ENCODE peak calls at places on chromosomes 12 and 14, in ten cellular contexts. D is RPMI7951, R is GDM1, S is LoVo, Z is NCI-H2081, L is hepatic stellate cell, B is D341Med, W is iPS-NIHi11, V is NCI-H345, I is fibroblast of gingiva. F is an unnamed sample.

GRCh38 chr14:104519721-104520120 is 59.8 kb upstream of the C14orf180 start:
- DNase-seq in D (no peak), R (no peak), S (no peak), Z (no peak), L (no peak), B (no peak), W (no peak), V (no peak), I (no peak), F (no peak)

GRCh38 chr12:109645708-109646107 is 67.9 kb upstream of the FAM222A start:
- DNase-seq in D (no peak), R (no peak), S (no peak), Z (no peak), L (no peak), B (no peak), W (no peak), V (no peak), I (no peak), F (peak)

GRCh38 chr14:97177016-97177415 is 379.8 kb downstream of the VRK1 start:
- DNase-seq in D (peak), R (no peak), S (peak), Z (no peak), L (no peak), B (peak), W (peak), V (peak), I (no peak), F (peak)

GRCh38 chr12:124687695-124688301 is 120.4 kb upstream of the NCOR2 start:
- DNase-seq in D (no peak), R (peak), S (no peak), Z (no peak), L (no peak), B (peak), W (no peak), V (no peak), I (no peak), F (no peak)

GRCh38 chr12:122669397-122670070 is 33.6 kb downstream of the HCAR2 start:
- DNase-seq in D (peak), R (no peak), S (peak), Z (no peak), L (peak), B (no peak), W (no peak), V (no peak), I (peak), F (no peak)

GRCh38 chr14:77124345-77125274 is 17.0 kb downstream of the ZDHHC22 start:
- DNase-seq in D (peak), R (no peak), S (no peak), Z (peak), L (peak), B (peak), W (peak), V (no peak), I (no peak), F (peak)

GRCh38 chr12:113302925-113303640 is 31.8 kb downstream of the SLC8B1 start:
- DNase-seq in D (no peak), R (peak), S (no peak), Z (peak), L (no peak), B (no peak), W (no peak), V (peak), I (no peak), F (no peak)

GRCh38 chr12:112992541-112993398 is 14.5 kb downstream of the OAS2 start:
- DNase-seq in D (peak), R (peak), S (peak), Z (peak), L (peak), B (peak), W (peak), V (peak), I (peak), F (peak)

GRCh38 chr12:15589328-15590032 is 199.7 kb downstream of the EPS8 start:
- DNase-seq in D (no peak), R (no peak), S (no peak), Z (no peak), L (no peak), B (no peak), W (no peak), V (no peak), I (no peak), F (no peak)

GRCh38 chr14:102075155-102075554 is 11.7 kb downstream of the HSP90AA1 start:
- DNase-seq in D (no peak), R (no peak), S (no peak), Z (no peak), L (no peak), B (no peak), W (no peak), V (no peak), I (no peak), F (no peak)

GRCh38 chr14:52950410-52950897 is 396 bp downstream of the FERMT2 start:
- DNase-seq in D (peak), R (no peak), S (peak), Z (peak), L (peak), B (peak), W (peak), V (peak), I (peak), F (peak)

GRCh38 chr14:73997108-73997943 is 21.8 kb downstream of the ENTPD5 start:
- DNase-seq in D (no peak), R (no peak), S (no peak), Z (no peak), L (no peak), B (no peak), W (no peak), V (no peak), I (no peak), F (no peak)

GRCh38 chr12:99522456-99522855 is 125.1 kb upstream of the GARIN6 start:
- DNase-seq in D (no peak), R (no peak), S (no peak), Z (no peak), L (no peak), B (no peak), W (no peak), V (no peak), I (no peak), F (no peak)

GRCh38 chr14:49989980-49990379 is 97.1 kb downstream of the ARF6 start:
- DNase-seq in D (no peak), R (no peak), S (no peak), Z (no peak), L (no peak), B (no peak), W (no peak), V (no peak), I (no peak), F (no peak)

GRCh38 chr14:34053666-34054065 is 102.8 kb upstream of the EGLN3 start:
- DNase-seq in D (peak), R (no peak), S (no peak), Z (no peak), L (no peak), B (no peak), W (no peak), V (no peak), I (no peak), F (no peak)

GRCh38 chr14:99671230-99672224 is 12.6 kb upstream of the CYP46A1 start:
- DNase-seq in D (no peak), R (no peak), S (no peak), Z (no peak), L (no peak), B (no peak), W (no peak), V (no peak), I (peak), F (peak)

GRCh38 chr14:55097894-55098560 is 31.0 kb upstream of the LGALS3 start:
- DNase-seq in D (peak), R (no peak), S (no peak), Z (no peak), L (no peak), B (no peak), W (no peak), V (no peak), I (no peak), F (no peak)

GRCh38 chr14:73718742-73719251 is 4.6 kb upstream of the PNMA1 start:
- DNase-seq in D (no peak), R (no peak), S (no peak), Z (no peak), L (no peak), B (no peak), W (peak), V (no peak), I (no peak), F (no peak)

GRCh38 chr12:53676715-53677611 is 1.1 kb upstream of the ATP5MC2 start:
- DNase-seq in D (peak), R (no peak), S (no peak), Z (no peak), L (peak), B (peak), W (peak), V (no peak), I (peak), F (no peak)

GRCh38 chr12:128365831-128366231 is 98.9 kb downstream of the TMEM132C start:
- DNase-seq in D (no peak), R (no peak), S (no peak), Z (no peak), L (no peak), B (no peak), W (no peak), V (no peak), I (no peak), F (no peak)

GRCh38 chr14:22887990-22888378 is 5.0 kb downstream of the REM2 start:
- DNase-seq in D (no peak), R (no peak), S (no peak), Z (no peak), L (no peak), B (peak), W (no peak), V (peak), I (no peak), F (no peak)

GRCh38 chr14:61475316-61475715 is 153.9 kb downstream of the PRKCH start:
- DNase-seq in D (peak), R (no peak), S (peak), Z (peak), L (peak), B (peak), W (peak), V (peak), I (peak), F (no peak)

GRCh38 chr12:72574138-72574537 is 302.0 kb downstream of the TRHDE start:
- DNase-seq in D (no peak), R (no peak), S (no peak), Z (peak), L (no peak), B (no peak), W (no peak), V (peak), I (no peak), F (no peak)

GRCh38 chr14:100830681-100831080 is 4.8 kb downstream of the MEG3 start:
- DNase-seq in D (no peak), R (no peak), S (no peak), Z (peak), L (no peak), B (no peak), W (peak), V (no peak), I (no peak), F (no peak)

GRCh38 chr12:2825133-2825532 is 9.7 kb downstream of the NRIP2 start:
- DNase-seq in D (no peak), R (no peak), S (no peak), Z (no peak), L (no peak), B (no peak), W (no peak), V (no peak), I (no peak), F (no peak)

GRCh38 chr14:69858801-69859200 is 20.4 kb upstream of the SMOC1 start:
- DNase-seq in D (no peak), R (no peak), S (no peak), Z (no peak), L (no peak), B (no peak), W (no peak), V (no peak), I (no peak), F (no peak)

GRCh38 chr14:95651028-95651427 is 35.2 kb upstream of the TCL1B start:
- DNase-seq in D (no peak), R (no peak), S (no peak), Z (no peak), L (no peak), B (no peak), W (no peak), V (no peak), I (no peak), F (no peak)

GRCh38 chr12:131102493-131102931 is 148.8 kb downstream of the ADGRD1 start:
- DNase-seq in D (no peak), R (no peak), S (no peak), Z (no peak), L (no peak), B (no peak), W (no peak), V (no peak), I (no peak), F (peak)

GRCh38 chr14:75289840-75290388 is 11.3 kb downstream of the FOS start:
- DNase-seq in D (no peak), R (no peak), S (no peak), Z (no peak), L (no peak), B (no peak), W (no peak), V (no peak), I (peak), F (no peak)

GRCh38 chr12:121504505-121504904 is 76.3 kb downstream of the KDM2B start:
- DNase-seq in D (no peak), R (no peak), S (no peak), Z (no peak), L (no peak), B (no peak), W (no peak), V (no peak), I (no peak), F (no peak)

GRCh38 chr12:11719678-11720099 is 70.2 kb downstream of the ETV6 start:
- DNase-seq in D (peak), R (peak), S (no peak), Z (no peak), L (peak), B (no peak), W (peak), V (no peak), I (peak), F (peak)